ENCODE peak calls at places on chromosomes 3 and 15, in seven cellular contexts. Q is Karpas-422, W is neural progenitor cell, S is mammary epithelial cell, J is K562, R is hepatocyte, I is fibroblast of lung. G is an unnamed sample.
A peak's percentile ranks its signal among the peaks of the same experiment; 100 is the strongest.

GRCh38 chr3:61381745-61382392 is 130.6 kb upstream of the FHIT start:
- DNase-seq in Q (peak; percentile 72), W (peak; percentile 42), S (peak; percentile 27), J (peak; percentile 21), R (peak; percentile 53), I (peak; percentile 29), G (no peak)

GRCh38 chr3:106473576-106474506 is 605.0 kb upstream of the CBLB start:
- DNase-seq in Q (no peak), W (no peak), S (no peak), J (no peak), R (no peak), I (no peak), G (no peak)

GRCh38 chr15:74464216-74464615 is 3.3 kb upstream of the UBL7 start:
- DNase-seq in Q (peak; percentile 57), W (no peak), S (no peak), J (no peak), R (no peak), I (no peak), G (no peak)

GRCh38 chr3:105353485-105354161 is 13.1 kb upstream of the ALCAM start:
- DNase-seq in Q (no peak), W (peak; percentile 54), S (no peak), J (no peak), R (peak; percentile 43), I (peak; percentile 63), G (peak; percentile 63)

GRCh38 chr15:26970712-26971210 is at the start of gene GABRG3:
- DNase-seq in Q (no peak), W (peak; percentile 86), S (no peak), J (no peak), R (peak; percentile 44), I (no peak), G (peak; percentile 77)

GRCh38 chr3:14431928-14432834 is 29.8 kb downstream of the SLC6A6 start:
- DNase-seq in Q (peak; percentile 95), W (no peak), S (peak; percentile 81), J (peak; percentile 96), R (peak; percentile 93), I (peak; percentile 80), G (peak; percentile 81)

GRCh38 chr3:36248374-36248773 is 131.9 kb upstream of the STAC start:
- DNase-seq in Q (no peak), W (no peak), S (no peak), J (no peak), R (no peak), I (no peak), G (peak; percentile 38)

GRCh38 chr3:177694316-177694715 is 497.0 kb upstream of the TBL1XR1 start:
- DNase-seq in Q (no peak), W (no peak), S (no peak), J (no peak), R (peak; percentile 50), I (peak; percentile 92), G (no peak)

GRCh38 chr15:38455096-38455495 is 1.2 kb downstream of the FAM98B start:
- DNase-seq in Q (peak; percentile 66), W (no peak), S (no peak), J (peak; percentile 39), R (no peak), I (no peak), G (no peak)

GRCh38 chr15:90881978-90882721 is 2.2 kb upstream of the FES start:
- DNase-seq in Q (no peak), W (no peak), S (no peak), J (no peak), R (no peak), I (no peak), G (no peak)

GRCh38 chr3:184011230-184011876 is 6.3 kb downstream of the ABCC5 start:
- DNase-seq in Q (no peak), W (no peak), S (no peak), J (no peak), R (no peak), I (no peak), G (no peak)

GRCh38 chr3:179000144-179000543 is 71.5 kb downstream of the ZMAT3 start:
- DNase-seq in Q (no peak), W (no peak), S (peak; percentile 33), J (no peak), R (no peak), I (no peak), G (no peak)

GRCh38 chr3:122572940-122573412 is 4.5 kb upstream of the PARP15 start:
- DNase-seq in Q (peak; percentile 89), W (peak; percentile 11), S (peak; percentile 77), J (peak; percentile 45), R (peak; percentile 23), I (peak; percentile 74), G (peak; percentile 67)

GRCh38 chr3:85567074-85567676 is 608.4 kb downstream of the CADM2 start:
- DNase-seq in Q (peak; percentile 76), W (peak; percentile 82), S (peak; percentile 14), J (peak; percentile 69), R (peak; percentile 63), I (peak; percentile 66), G (peak; percentile 58)

GRCh38 chr3:56593455-56594158 is 36.6 kb downstream of the CCDC66 start:
- DNase-seq in Q (no peak), W (no peak), S (no peak), J (no peak), R (no peak), I (no peak), G (no peak)

GRCh38 chr15:74040115-74040850 is 42.1 kb downstream of the GOLGA6A start:
- DNase-seq in Q (no peak), W (peak; percentile 25), S (peak; percentile 48), J (no peak), R (peak; percentile 49), I (peak; percentile 89), G (peak; percentile 44)

GRCh38 chr3:70433091-70433490 is 120.7 kb upstream of the MDFIC2 start:
- DNase-seq in Q (no peak), W (no peak), S (peak; percentile 12), J (no peak), R (no peak), I (peak; percentile 22), G (no peak)

GRCh38 chr15:31792611-31793199 is 237.6 kb upstream of the CHRNA7 start:
- DNase-seq in Q (no peak), W (no peak), S (no peak), J (no peak), R (no peak), I (no peak), G (no peak)

GRCh38 chr3:178777718-178778411 is 241.6 kb downstream of the KCNMB2 start:
- DNase-seq in Q (no peak), W (no peak), S (peak; percentile 86), J (no peak), R (no peak), I (no peak), G (no peak)

GRCh38 chr15:63288778-63289378 is 11.5 kb downstream of the APH1B start:
- DNase-seq in Q (peak; percentile 77), W (peak; percentile 53), S (peak; percentile 36), J (peak; percentile 69), R (peak; percentile 72), I (peak; percentile 78), G (no peak)

GRCh38 chr3:58652624-58653023 is 13.9 kb downstream of the FAM3D start:
- DNase-seq in Q (no peak), W (no peak), S (no peak), J (no peak), R (no peak), I (no peak), G (no peak)

GRCh38 chr3:128488995-128489859 is 3.8 kb downstream of the GATA2 start:
- DNase-seq in Q (no peak), W (peak; percentile 61), S (no peak), J (peak; percentile 84), R (peak; percentile 63), I (no peak), G (peak; percentile 52)

GRCh38 chr15:57541805-57542504 is 49.7 kb upstream of the MYZAP start:
- DNase-seq in Q (peak; percentile 79), W (peak; percentile 70), S (peak; percentile 53), J (peak; percentile 63), R (peak; percentile 84), I (peak; percentile 81), G (peak; percentile 67)

GRCh38 chr3:34219556-34219955 is 421.1 kb downstream of the PDCD6IP start:
- DNase-seq in Q (no peak), W (no peak), S (no peak), J (no peak), R (no peak), I (no peak), G (no peak)

GRCh38 chr3:45029661-45030060 is 3.6 kb downstream of the CLEC3B start:
- DNase-seq in Q (no peak), W (no peak), S (no peak), J (no peak), R (no peak), I (no peak), G (no peak)

GRCh38 chr15:76978522-76979330 is 16.2 kb upstream of the PSTPIP1 start:
- DNase-seq in Q (no peak), W (no peak), S (no peak), J (no peak), R (no peak), I (no peak), G (no peak)

GRCh38 chr3:160808838-160809237 is 52.8 kb downstream of the PPM1L start:
- DNase-seq in Q (no peak), W (no peak), S (no peak), J (no peak), R (no peak), I (no peak), G (no peak)

GRCh38 chr15:68407886-68408500 is 24.0 kb downstream of the ITGA11 start:
- DNase-seq in Q (peak; percentile 40), W (no peak), S (no peak), J (no peak), R (no peak), I (no peak), G (peak; percentile 27)
- H3K79me2 ChIP-seq in Q (no peaks in the 10 kb centered on the region), W (no peaks in the 10 kb centered on the region), S (no peaks in the 10 kb centered on the region), J (no peaks in the 10 kb centered on the region), R (no peaks in the 10 kb centered on the region), I (no peaks in the 10 kb centered on the region), G (no peaks in the 10 kb centered on the region)

GRCh38 chr3:23919628-23920027 is 2.7 kb downstream of the RPL15 start:
- DNase-seq in Q (no peak), W (no peak), S (no peak), J (no peak), R (no peak), I (no peak), G (no peak)
- H3K79me2 ChIP-seq in Q (peaks cover 17% of the 10 kb centered on the region), W (peaks cover 54% of the 10 kb centered on the region), S (peaks cover 52% of the 10 kb centered on the region), J (peaks cover 56% of the 10 kb centered on the region), R (peaks cover 37% of the 10 kb centered on the region), I (peaks cover 23% of the 10 kb centered on the region), G (peaks cover 12% of the 10 kb centered on the region)

DNA sequence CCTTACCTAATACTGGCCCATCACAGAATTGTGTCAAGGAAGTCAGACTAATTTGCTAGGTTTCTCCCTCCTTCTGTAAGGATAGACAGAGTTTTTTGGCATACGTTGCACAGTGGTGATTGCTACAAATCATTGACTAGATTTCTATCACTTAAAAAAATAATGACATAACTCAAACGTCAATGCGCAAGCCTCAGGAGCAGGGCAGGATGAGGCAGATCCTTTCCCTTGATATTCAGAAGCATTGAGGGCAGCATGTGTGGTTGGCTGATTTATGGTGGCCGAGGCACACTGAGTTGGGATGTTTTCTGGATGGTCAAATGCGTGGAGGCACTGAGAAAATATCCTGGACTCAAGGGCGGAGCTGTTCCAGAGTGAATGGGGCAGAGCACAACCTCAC is 14.4 kb downstream of the THSD4 start:
- DNase-seq in Q (no peak), W (no peak), S (peak; percentile 32), J (no peak), R (no peak), I (no peak), G (no peak)
- H3K79me2 ChIP-seq in Q (no peaks in the 10 kb centered on the region), W (no peaks in the 10 kb centered on the region), S (peaks cover 89% of the 10 kb centered on the region), J (no peaks in the 10 kb centered on the region), R (no peaks in the 10 kb centered on the region), I (peaks cover 33% of the 10 kb centered on the region), G (no peaks in the 10 kb centered on the region)

DNA sequence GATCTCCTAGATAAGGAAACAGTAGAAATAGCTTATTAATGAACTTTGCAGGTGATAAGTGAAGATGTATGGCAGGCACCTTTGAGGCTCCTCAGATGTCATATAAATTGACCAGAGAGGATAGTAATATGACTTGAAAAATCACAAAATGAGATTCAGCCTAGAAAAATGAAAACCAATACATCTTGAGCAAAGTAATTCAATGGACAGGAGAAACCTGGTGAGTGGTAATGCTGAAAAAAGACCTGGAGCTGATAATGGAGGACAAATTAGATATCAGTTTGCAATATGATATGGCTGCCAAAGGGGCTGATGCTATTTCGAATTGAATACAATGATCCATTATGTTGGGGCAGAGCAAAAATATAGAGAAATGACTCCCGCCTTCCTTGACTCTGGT is 103.9 kb downstream of the LSAMP start:
- DNase-seq in Q (no peak), W (no peak), S (no peak), J (no peak), R (no peak), I (no peak), G (no peak)
- H3K79me2 ChIP-seq in Q (no peaks in the 10 kb centered on the region), W (no peaks in the 10 kb centered on the region), S (no peaks in the 10 kb centered on the region), J (no peaks in the 10 kb centered on the region), R (no peaks in the 10 kb centered on the region), I (no peaks in the 10 kb centered on the region), G (no peaks in the 10 kb centered on the region)